ENCODE peak calls at places on chromosomes 12 and 14, in six cellular contexts. B is uterus; M is BE2C; X is adipocyte; F is esophagus muscularis mucosa; W is CD4-positive, CD25-positive, alpha-beta regulatory T cell. J is an unnamed sample.
A peak's percentile ranks its signal among the peaks of the same experiment; 100 is the strongest.

GRCh38 chr12:116432321-116432750 is 126.8 kb upstream of the MAP1LC3B2 start:
- DNase-seq in B (peak; percentile 43), M (no peak), X (peak; percentile 63), F (no peak), W (no peak), J (no peak)

GRCh38 chr12:11795910-11796459 is 146.5 kb downstream of the ETV6 start:
- DNase-seq in B (no peak), M (no peak), X (peak; percentile 58), F (no peak), W (no peak), J (no peak)

GRCh38 chr12:55797068-55797467 is 20.5 kb downstream of the SARNP start:
- DNase-seq in B (peak; percentile 38), M (peak; percentile 57), X (peak; percentile 59), F (no peak), W (no peak), J (no peak)

GRCh38 chr12:86551146-86551571 is 295.0 kb upstream of the MGAT4C start:
- DNase-seq in B (no peak), M (peak; percentile 88), X (no peak), F (no peak), W (no peak), J (no peak)

GRCh38 chr12:70660620-70661219 is 23.5 kb upstream of the PTPRB start:
- DNase-seq in B (peak; percentile 36), M (no peak), X (no peak), F (no peak), W (no peak), J (peak; percentile 17)

GRCh38 chr12:101021442-101021841 is 188.6 kb downstream of the SLC5A8 start:
- DNase-seq in B (no peak), M (no peak), X (peak; percentile 10), F (no peak), W (no peak), J (no peak)

GRCh38 chr14:66380143-66380542 is 106.0 kb upstream of the CCDC196 start:
- DNase-seq in B (no peak), M (no peak), X (no peak), F (no peak), W (no peak), J (no peak)

GRCh38 chr12:109716512-109717389 is 3.1 kb downstream of the FAM222A start:
- DNase-seq in B (no peak), M (peak; percentile 11), X (no peak), F (no peak), W (no peak), J (no peak)

GRCh38 chr14:99231850-99232401 is 40.1 kb downstream of the BCL11B start:
- DNase-seq in B (no peak), M (no peak), X (no peak), F (no peak), W (no peak), J (no peak)

GRCh38 chr14:55136868-55137785 is 8.1 kb downstream of the LGALS3 start:
- DNase-seq in B (peak; percentile 89), M (no peak), X (peak; percentile 86), F (no peak), W (no peak), J (no peak)

GRCh38 chr14:32986791-32987545 is 48.3 kb downstream of the NPAS3 start:
- DNase-seq in B (no peak), M (no peak), X (peak; percentile 42), F (no peak), W (no peak), J (no peak)

GRCh38 chr12:131007031-131007793 is 53.5 kb downstream of the ADGRD1 start:
- DNase-seq in B (peak; percentile 36), M (peak; percentile 87), X (no peak), F (no peak), W (no peak), J (no peak)

GRCh38 chr12:81963026-81963425 is 203.9 kb upstream of the PPFIA2 start:
- DNase-seq in B (no peak), M (no peak), X (no peak), F (no peak), W (no peak), J (no peak)

GRCh38 chr12:74539765-74540526 is 2.3 kb downstream of the ATXN7L3B start:
- DNase-seq in B (no peak), M (no peak), X (peak; percentile 10), F (no peak), W (no peak), J (no peak)

GRCh38 chr14:73742520-73743238 is 28.5 kb upstream of the PNMA1 start:
- DNase-seq in B (no peak), M (no peak), X (no peak), F (no peak), W (no peak), J (no peak)

GRCh38 chr12:75208851-75209781 is 523 bp downstream of the KCNC2 start:
- DNase-seq in B (no peak), M (no peak), X (peak; percentile 56), F (no peak), W (no peak), J (no peak)

GRCh38 chr14:49863483-49864262 is 11.1 kb upstream of the NEMF start:
- DNase-seq in B (peak; percentile 41), M (no peak), X (peak; percentile 36), F (no peak), W (no peak), J (no peak)

GRCh38 chr12:76782440-76782996 is 18.6 kb downstream of the ZDHHC17 start:
- DNase-seq in B (no peak), M (no peak), X (no peak), F (no peak), W (no peak), J (no peak)

GRCh38 chr14:32991706-32992105 is 53.0 kb downstream of the NPAS3 start:
- DNase-seq in B (no peak), M (no peak), X (no peak), F (no peak), W (no peak), J (no peak)

GRCh38 chr14:92473261-92473946 is 40.2 kb upstream of the RIN3 start:
- DNase-seq in B (peak; percentile 50), M (no peak), X (peak; percentile 87), F (no peak), W (no peak), J (no peak)

GRCh38 chr12:130097798-130098255 is 64.4 kb upstream of the FZD10 start:
- DNase-seq in B (no peak), M (no peak), X (no peak), F (no peak), W (no peak), J (no peak)

DNA sequence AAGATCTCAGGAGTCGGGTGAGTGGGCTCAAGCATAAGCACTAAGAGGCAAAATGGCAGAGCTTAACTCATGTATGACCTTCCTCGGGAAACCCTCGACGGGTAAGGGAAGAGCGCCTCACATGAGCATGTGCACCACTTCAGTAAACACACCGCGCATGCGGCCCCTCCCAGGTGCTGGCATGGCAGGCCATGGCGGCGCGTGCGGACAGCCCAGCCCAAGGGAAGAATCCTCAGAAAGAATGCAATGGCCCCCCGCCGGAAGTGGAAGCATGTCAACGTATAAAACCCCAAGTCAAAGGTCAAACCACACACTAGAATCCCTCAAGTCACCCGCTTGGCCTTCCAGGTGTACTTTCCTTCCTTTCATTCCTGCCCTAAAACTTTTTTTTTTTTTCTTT is 6.6 kb upstream of the TNFAIP2 start:
- DNase-seq in B (no peak), M (no peak), X (no peak), F (no peak), W (no peak), J (no peak)
- H3K4me1 ChIP-seq in B (peaks cover 15% of the 10 kb centered on the region), M (peaks cover 14% of the 10 kb centered on the region), X (peaks cover 34% of the 10 kb centered on the region), F (peaks cover 26% of the 10 kb centered on the region), W (no peaks in the 10 kb centered on the region), J (no peaks in the 10 kb centered on the region)

GRCh38 chr14:23173039-23173438 is 10.4 kb downstream of the SLC7A8 start:
- DNase-seq in B (peak; percentile 1), M (no peak), X (no peak), F (no peak), W (no peak), J (no peak)

GRCh38 chr14:23172096-23172495 is 11.4 kb downstream of the SLC7A8 start:
- DNase-seq in B (peak; percentile 14), M (no peak), X (no peak), F (no peak), W (no peak), J (no peak)

GRCh38 chr14:23172572-23172971 is 10.9 kb downstream of the SLC7A8 start:
- DNase-seq in B (no peak), M (no peak), X (no peak), F (no peak), W (no peak), J (no peak)

GRCh38 chr14:23169622-23170021 is 13.8 kb downstream of the SLC7A8 start:
- DNase-seq in B (no peak), M (no peak), X (no peak), F (no peak), W (no peak), J (no peak)

GRCh38 chr14:23171251-23171975 is 12.0 kb downstream of the SLC7A8 start:
- DNase-seq in B (peak; percentile 11), M (no peak), X (peak; percentile 53), F (no peak), W (no peak), J (no peak)
- H3K4me1 ChIP-seq in B (peaks cover 6% of the 10 kb centered on the region), M (peaks cover 4% of the 10 kb centered on the region), X (peaks cover 41% of the 10 kb centered on the region), F (peaks cover 22% of the 10 kb centered on the region), W (no peaks in the 10 kb centered on the region), J (peaks cover 33% of the 10 kb centered on the region)

DNA sequence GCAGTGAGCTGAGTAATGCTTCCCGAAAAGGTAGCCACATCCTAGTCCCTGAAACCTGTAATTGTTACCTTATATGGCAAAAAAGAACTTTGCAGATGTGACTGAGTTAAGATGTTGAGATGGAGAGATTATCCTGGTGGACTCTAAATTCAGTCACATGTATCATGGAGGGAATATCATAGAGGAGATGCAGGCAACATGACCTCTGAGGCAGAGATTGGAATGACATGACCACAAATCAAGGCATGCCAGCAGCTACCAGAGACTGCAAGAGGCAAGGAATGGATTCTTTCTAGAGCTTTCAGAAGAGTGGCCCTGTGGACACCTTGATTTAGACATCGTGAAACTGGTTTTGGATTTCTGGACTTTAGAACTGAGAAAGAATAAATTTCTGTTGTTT is 18.5 kb downstream of the SLC38A6 start:
- DNase-seq in B (no peak), M (no peak), X (no peak), F (no peak), W (no peak), J (no peak)
- H3K4me1 ChIP-seq in B (no peaks in the 10 kb centered on the region), M (no peaks in the 10 kb centered on the region), X (peaks cover 22% of the 10 kb centered on the region), F (no peaks in the 10 kb centered on the region), W (no peaks in the 10 kb centered on the region), J (no peaks in the 10 kb centered on the region)

GRCh38 chr12:68622250-68622649 is 11.6 kb downstream of the RAP1B start:
- DNase-seq in B (no peak), M (no peak), X (no peak), F (no peak), W (no peak), J (no peak)

GRCh38 chr12:68621092-68622081 is 10.7 kb downstream of the RAP1B start:
- DNase-seq in B (no peak), M (no peak), X (no peak), F (no peak), W (no peak), J (no peak)

GRCh38 chr12:68623059-68623458 is 12.4 kb downstream of the RAP1B start:
- DNase-seq in B (no peak), M (no peak), X (no peak), F (no peak), W (no peak), J (no peak)

GRCh38 chr12:68624933-68625332 is 14.2 kb downstream of the RAP1B start:
- DNase-seq in B (no peak), M (no peak), X (no peak), F (no peak), W (no peak), J (no peak)

DNA sequence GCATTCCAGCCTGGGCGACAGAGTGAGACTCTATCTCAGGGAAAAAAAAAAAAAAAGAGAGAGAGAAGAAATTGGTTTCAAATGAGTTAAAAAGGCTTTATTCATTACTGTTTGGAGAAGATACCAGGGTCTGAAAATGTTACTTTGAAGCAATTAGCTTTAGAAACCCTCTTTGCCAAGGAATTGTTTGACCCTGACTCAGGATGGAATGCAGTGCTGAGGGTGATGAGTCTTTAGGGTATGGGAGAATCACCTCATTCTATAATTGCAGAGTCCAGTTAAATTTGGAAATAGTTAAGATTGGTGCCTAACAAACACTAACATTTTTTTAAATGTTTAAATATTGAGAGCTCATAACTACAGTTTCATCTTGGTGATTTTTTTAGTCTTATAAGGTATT is 13.3 kb downstream of the RAP1B start:
- DNase-seq in B (no peak), M (no peak), X (no peak), F (no peak), W (no peak), J (no peak)
- H3K4me1 ChIP-seq in B (peaks cover 5% of the 10 kb centered on the region), M (no peaks in the 10 kb centered on the region), X (peaks cover 58% of the 10 kb centered on the region), F (peaks cover 31% of the 10 kb centered on the region), W (peaks cover 66% of the 10 kb centered on the region), J (peaks cover 82% of the 10 kb centered on the region)